ENCODE peak calls at places on chromosomes 7 and 10, in six cellular contexts. C is NCI-H2029, T is IMR-90, V is GM23248, X is HT-29, Z is germinal center. E is an unnamed sample.

GRCh38 chr7:2932761-2933251 is 88.7 kb upstream of the GNA12 start:
- DNase-seq in V (no peak), Z (no peak), X (no peak), C (no peak), T (no peak), E (no peak)

GRCh38 chr10:113153493-113154127 is 203.6 kb downstream of the TCF7L2 start:
- DNase-seq in C (no peak), V (peak), T (no peak), Z (no peak), X (no peak), E (no peak)

GRCh38 chr10:114821293-114821914 is at the start of gene FHIP2A:
- DNase-seq in C (peak), T (peak), Z (peak), X (peak), V (peak), E (peak)

GRCh38 chr7:1742555-1743303 is 72.7 kb downstream of the ELFN1 start:
- DNase-seq in C (peak), V (peak), X (peak), Z (no peak), T (peak), E (peak)

GRCh38 chr7:87094322-87094721 is 34.9 kb upstream of the ELAPOR2 start:
- DNase-seq in C (no peak), V (no peak), Z (no peak), X (no peak), T (no peak), E (no peak)

GRCh38 chr7:132276986-132277716 is 299.1 kb downstream of the PLXNA4 start:
- DNase-seq in T (peak), V (peak), X (no peak), C (no peak), Z (no peak), E (no peak)

GRCh38 chr10:62199584-62199983 is 69.1 kb downstream of the RTKN2 start:
- DNase-seq in T (no peak), Z (no peak), V (no peak), X (no peak), C (no peak), E (no peak)

GRCh38 chr10:11823122-11823988 is at the start of gene PROSER2:
- DNase-seq in C (no peak), T (peak), Z (peak), X (peak), V (peak), E (no peak)

GRCh38 chr10:80614576-80615416 is 77.1 kb downstream of the SH2D4B start:
- DNase-seq in Z (no peak), C (no peak), V (no peak), X (no peak), T (no peak), E (no peak)

GRCh38 chr10:132862485-132863420 is 76.8 kb upstream of the NKX6-2 start:
- DNase-seq in Z (no peak), X (no peak), V (no peak), T (no peak), C (no peak), E (no peak)

GRCh38 chr10:75755528-75755927 is 324.1 kb downstream of the LRMDA start:
- DNase-seq in T (no peak), Z (no peak), X (no peak), V (no peak), C (no peak), E (no peak)

GRCh38 chr10:122188706-122189105 is 82.4 kb upstream of the BTBD16 start:
- DNase-seq in Z (no peak), X (no peak), V (no peak), T (no peak), C (no peak), E (no peak)